ENCODE peak calls at places on chromosome 4, in nine cellular contexts. I is mesendoderm; F is AG08395; B is activated gamma-delta T cell treated with Interleukin-2 at 50 U/mL for 16 hours; N is kidney glomerular epithelial cell; R is HT1080; Y is activated T-helper 2 cell treated with anti-CD3 and anti-CD28 coated beads, Interferon-gamma antibody, Interleukin-2, Interleukin-4, amounts not matched to agents 10 μg/mL and 5 μg/mL and 100 μg/mL, durations not matched to agents 14 hours and 24 hours and 36 hours; X is NCI-H1436; K is aorta. Z is an unnamed sample.

GRCh38 chr4:140266958-140267568 is 106.4 kb upstream of the SCOC start:
- DNase-seq in Y (no peak), R (peak), K (no peak), B (no peak), N (no peak), F (no peak), I (no peak), X (no peak), Z (no peak)

GRCh38 chr4:95908806-95909205 is 68.9 kb downstream of the PDHA2 start:
- DNase-seq in K (no peak), I (no peak), R (no peak), N (no peak), X (no peak), B (no peak), F (no peak), Y (no peak), Z (no peak)

GRCh38 chr4:73832651-73833237 is 3.7 kb upstream of the CXCL6 start:
- DNase-seq in Y (no peak), R (peak), F (peak), K (no peak), X (no peak), I (no peak), B (no peak), N (no peak), Z (no peak)

GRCh38 chr4:58809366-58809765 is 1699.2 kb upstream of the IGFBP7 start:
- DNase-seq in Y (no peak), B (no peak), R (no peak), F (no peak), I (peak), X (no peak), N (peak), K (no peak), Z (no peak)

GRCh38 chr4:2085496-2085901 is 26.4 kb downstream of the NAT8L start:
- DNase-seq in I (no peak), R (no peak), Y (no peak), N (no peak), F (no peak), X (no peak), B (no peak), K (no peak), Z (no peak)

GRCh38 chr4:38179690-38180299 is 219.6 kb downstream of the PTTG2 start:
- DNase-seq in R (peak), N (peak), X (peak), K (peak), B (peak), I (peak), Y (peak), F (peak), Z (peak)

GRCh38 chr4:33381806-33382205 is 2661.6 kb downstream of the PCDH7 start:
- DNase-seq in I (no peak), X (no peak), R (no peak), B (no peak), Y (no peak), K (no peak), F (no peak), N (no peak), Z (no peak)

GRCh38 chr4:182978152-182978827 is 61.1 kb upstream of the DCTD start:
- DNase-seq in B (no peak), X (no peak), Y (no peak), F (no peak), K (no peak), R (peak), I (peak), N (no peak), Z (no peak)

GRCh38 chr4:7618361-7618760 is 183.6 kb upstream of the PSAPL1 start:
- DNase-seq in N (no peak), K (no peak), Y (no peak), R (no peak), B (no peak), F (no peak), X (no peak), I (no peak), Z (no peak)

GRCh38 chr4:19429684-19430083 is 822.0 kb upstream of the SLIT2 start:
- DNase-seq in N (no peak), X (no peak), F (no peak), K (no peak), I (peak), Y (no peak), R (no peak), B (no peak), Z (no peak)

GRCh38 chr4:172352351-172352750 is 539.1 kb downstream of the GALNTL6 start:
- DNase-seq in Y (no peak), B (no peak), R (no peak), N (no peak), K (no peak), X (no peak), I (peak), F (no peak), Z (no peak)

GRCh38 chr4:47640911-47641310 is 155.8 kb downstream of the ATP10D start:
- DNase-seq in I (no peak), F (no peak), R (no peak), Y (no peak), B (no peak), X (no peak), K (no peak), N (no peak), Z (no peak)

GRCh38 chr4:136412708-136413107 is 1119.6 kb downstream of the PCDH18 start:
- DNase-seq in R (peak), X (no peak), F (no peak), B (no peak), K (no peak), Y (no peak), I (no peak), N (peak), Z (no peak)

GRCh38 chr4:186234367-186234766 is 7.1 kb downstream of the KLKB1 start:
- DNase-seq in I (no peak), Y (no peak), B (no peak), K (no peak), N (no peak), F (no peak), R (no peak), X (no peak), Z (no peak)

GRCh38 chr4:150589174-150589573 is 7.2 kb downstream of the MAB21L2 start:
- DNase-seq in N (no peak), F (no peak), R (no peak), B (no peak), I (no peak), X (no peak), Y (no peak), K (no peak), Z (no peak)

GRCh38 chr4:76235915-76236314 is 15.6 kb upstream of the FAM47E start:
- DNase-seq in K (no peak), I (peak), R (no peak), N (no peak), B (no peak), F (no peak), Y (no peak), X (no peak), Z (no peak)

GRCh38 chr4:14028862-14029261 is 401.3 kb upstream of the BOD1L1 start:
- DNase-seq in Y (no peak), K (no peak), I (no peak), B (no peak), N (no peak), X (no peak), F (no peak), R (no peak), Z (no peak)

GRCh38 chr4:168367065-168367464 is 48.5 kb upstream of the DDX60 start:
- DNase-seq in K (no peak), X (no peak), N (no peak), F (no peak), Y (no peak), I (no peak), B (no peak), R (no peak), Z (no peak)

GRCh38 chr4:172809319-172809718 is 359.3 kb upstream of the GALNT7 start:
- DNase-seq in F (no peak), K (no peak), N (no peak), X (no peak), I (peak), R (no peak), B (no peak), Y (no peak), Z (no peak)

GRCh38 chr4:151420408-151420807 is 11.4 kb downstream of the FHIP1A start:
- DNase-seq in N (no peak), I (no peak), B (no peak), R (peak), X (no peak), Y (no peak), F (no peak), K (no peak), Z (no peak)

GRCh38 chr4:56038763-56039162 is 90.0 kb downstream of the CEP135 start:
- DNase-seq in B (no peak), X (no peak), Y (no peak), N (no peak), K (no peak), F (no peak), R (peak), I (no peak), Z (no peak)

GRCh38 chr4:29711226-29711625 is 1008.9 kb upstream of the PCDH7 start:
- DNase-seq in B (no peak), K (no peak), Y (no peak), R (peak), F (no peak), N (no peak), I (no peak), X (no peak), Z (no peak)

GRCh38 chr4:94406668-94407437 is 44.9 kb upstream of the PDLIM5 start:
- DNase-seq in Y (peak), B (peak), N (peak), I (peak), R (peak), X (peak), K (peak), F (peak), Z (peak)

GRCh38 chr4:134139188-134139587 is 62.4 kb downstream of the PABPC4L start:
- DNase-seq in F (no peak), N (no peak), R (no peak), Y (no peak), I (no peak), K (no peak), X (no peak), B (no peak), Z (no peak)